ENCODE peak calls at places on chromosomes 11 and 22, in four cellular contexts. L is GM12865, O is IMR-90, K is fibroblast of mammary gland. M is an unnamed sample.

GRCh38 chr11:69296890-69297224 is 2.9 kb downstream of the MYEOV start:
- DNase-seq in L (no peak), K (no peak), O (no peak), M (no peak)

GRCh38 chr11:6556139-6556949 is 47.1 kb downstream of the RRP8 start:
- DNase-seq in K (no peak), O (no peak), L (no peak), M (no peak)

GRCh38 chr11:44285756-44286155 is 24.2 kb downstream of the ALX4 start:
- DNase-seq in L (no peak), K (no peak), O (peak), M (no peak)

GRCh38 chr11:112082729-112083128 is 3.8 kb downstream of the TIMM8B start:
- DNase-seq in K (peak), L (no peak), O (peak), M (peak)

GRCh38 chr11:1557168-1557884 is 14.7 kb downstream of the DUSP8 start:
- DNase-seq in K (no peak), L (no peak), O (no peak), M (no peak)

GRCh38 chr22:42805998-42806481 is 51.0 kb downstream of the ARFGAP3 start:
- DNase-seq in O (no peak), K (no peak), L (no peak), M (no peak)

GRCh38 chr11:77747381-77747969 is 73.0 kb downstream of the RSF1 start:
- DNase-seq in K (no peak), L (no peak), O (peak), M (peak)

GRCh38 chr11:1092919-1093318 is 18.2 kb downstream of the MUC2 start:
- DNase-seq in O (no peak), L (no peak), K (no peak), M (no peak)

GRCh38 chr11:108551653-108552462 is 41.7 kb downstream of the EXPH5 start:
- DNase-seq in O (peak), L (no peak), K (peak), M (peak)

GRCh38 chr11:103735497-103736032 is 300.9 kb upstream of the DDI1 start:
- DNase-seq in O (peak), L (no peak), K (peak), M (no peak)

GRCh38 chr11:16603890-16604783 is 134.3 kb upstream of the C11orf58 start:
- DNase-seq in O (peak), K (no peak), L (no peak), M (no peak)

GRCh38 chr22:38455063-38455529 is at the start of gene KCNJ4:
- DNase-seq in K (no peak), O (no peak), L (no peak), M (no peak)

GRCh38 chr22:38456841-38457699 is 2.1 kb upstream of the KCNJ4 start:
- DNase-seq in O (no peak), K (no peak), L (no peak), M (peak)

GRCh38 chr22:38456272-38456837 is 1.4 kb upstream of the KCNJ4 start:
- DNase-seq in O (no peak), K (no peak), L (no peak), M (no peak)

GRCh38 chr22:38454361-38455062 is 487 bp downstream of the KCNJ4 start:
- DNase-seq in K (no peak), L (peak), O (no peak), M (no peak)

GRCh38 chr22:38455530-38456271 is 702 bp upstream of the KCNJ4 start:
- DNase-seq in K (no peak), O (peak), L (peak), M (peak)
- H3K4me3 ChIP-seq in K (no peak), O (peak), L (peak), M (peak)

GRCh38 chr11:102254047-102254446 is 63.2 kb upstream of the BIRC3 start:
- DNase-seq in O (no peak), L (no peak), K (peak), M (no peak)
- TF ChIP-seq CTCF in O (peak), L (peak), K (peak), M (peak)

GRCh38 chr22:40216041-40216756 is 38.5 kb downstream of the TNRC6B start:
- DNase-seq in K (no peak), L (peak), O (no peak), M (no peak)
- H3K4me3 ChIP-seq in K (no peak), L (peak), O (no peak), M (no peak)

DNA sequence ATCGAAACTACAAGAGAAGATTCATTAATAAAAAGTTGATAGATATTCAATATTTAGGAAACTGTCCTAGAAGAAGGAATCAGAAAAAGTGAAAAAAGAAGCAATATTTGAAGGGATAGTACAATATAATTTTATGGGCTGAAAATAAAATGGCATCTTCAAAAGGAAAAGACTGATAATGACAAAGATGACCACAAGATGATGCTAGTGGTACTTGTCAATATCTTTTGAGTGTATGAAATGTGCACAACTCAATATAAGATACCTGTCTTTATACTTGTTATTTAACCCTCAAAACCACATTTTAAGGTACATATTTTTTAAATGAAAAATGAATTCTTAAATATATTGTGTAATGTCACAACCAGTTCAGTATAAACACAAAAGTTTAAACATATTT is 1059.6 kb upstream of the RAG2 start:
- DNase-seq in L (no peak), K (peak), O (peak), M (peak)
- TF ChIP-seq CTCF in L (no peak), K (peak), O (peak), M (peak)

DNA sequence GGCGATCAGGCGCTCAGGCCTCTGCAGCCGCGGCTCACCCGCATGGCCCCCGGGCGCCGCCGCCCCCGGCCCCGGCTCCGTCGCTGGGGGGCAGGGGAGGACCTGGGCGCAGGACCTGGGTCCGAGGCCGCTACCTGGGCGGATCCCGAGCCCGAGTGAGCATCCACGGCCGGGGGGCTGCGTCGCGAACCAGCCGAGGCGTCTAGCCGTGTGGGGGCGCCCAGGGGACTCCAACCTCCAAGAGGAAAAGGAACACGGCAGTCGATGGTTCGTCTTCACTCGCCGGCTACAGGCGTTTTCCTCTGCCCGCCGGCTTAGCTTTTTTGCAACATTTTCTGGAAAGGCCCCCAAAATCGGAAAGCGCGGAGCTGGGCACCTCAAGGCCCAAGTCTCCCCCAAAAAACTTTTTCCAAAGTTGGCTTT is 698 bp downstream of the PDGFB start:
- DNase-seq in L (no peak), O (no peak), K (no peak), M (no peak)
- H3K4me3 ChIP-seq in L (no peak), O (peak), K (no peak), M (peak)

DNA sequence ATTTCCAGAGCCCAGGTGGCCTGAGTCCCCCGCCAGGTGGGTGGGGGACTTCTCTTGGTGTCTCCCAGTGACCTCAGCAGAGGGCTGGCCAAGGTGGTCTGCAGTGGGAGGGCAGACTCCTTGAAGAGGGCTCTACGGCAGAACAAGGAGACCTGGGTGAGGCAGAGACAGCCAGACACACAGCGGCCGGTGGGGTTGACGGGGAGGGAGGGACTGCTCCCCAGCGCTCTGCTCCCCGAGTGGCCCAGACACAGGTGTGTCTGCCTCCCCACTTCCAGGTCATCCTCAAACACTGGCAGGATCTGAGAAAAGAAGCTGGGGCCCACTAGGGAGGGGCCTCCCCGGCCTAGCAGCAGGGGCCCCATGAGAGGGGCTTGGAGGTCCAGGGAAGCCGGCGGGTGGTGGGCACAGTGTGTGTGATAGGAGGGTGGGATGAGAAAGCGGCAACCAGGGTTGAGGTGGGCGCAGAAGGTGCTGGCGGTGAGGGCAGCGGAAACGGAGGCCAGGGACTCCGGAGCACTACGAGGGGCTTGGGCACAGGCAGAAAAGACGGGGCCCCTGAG is 30.1 kb downstream of the SYT7 start:
- DNase-seq in K (no peak), O (no peak), L (no peak), M (no peak)
- TF ChIP-seq CTCF in K (no peak), O (no peak), L (no peak), M (no peak)

GRCh38 chr11:57541099-57541670 is 3.8 kb downstream of the SMTNL1 start:
- DNase-seq in O (no peak), L (no peak), K (no peak), M (no peak)
- H3K4me3 ChIP-seq in O (no peak), L (no peak), K (no peak), M (no peak)

DNA sequence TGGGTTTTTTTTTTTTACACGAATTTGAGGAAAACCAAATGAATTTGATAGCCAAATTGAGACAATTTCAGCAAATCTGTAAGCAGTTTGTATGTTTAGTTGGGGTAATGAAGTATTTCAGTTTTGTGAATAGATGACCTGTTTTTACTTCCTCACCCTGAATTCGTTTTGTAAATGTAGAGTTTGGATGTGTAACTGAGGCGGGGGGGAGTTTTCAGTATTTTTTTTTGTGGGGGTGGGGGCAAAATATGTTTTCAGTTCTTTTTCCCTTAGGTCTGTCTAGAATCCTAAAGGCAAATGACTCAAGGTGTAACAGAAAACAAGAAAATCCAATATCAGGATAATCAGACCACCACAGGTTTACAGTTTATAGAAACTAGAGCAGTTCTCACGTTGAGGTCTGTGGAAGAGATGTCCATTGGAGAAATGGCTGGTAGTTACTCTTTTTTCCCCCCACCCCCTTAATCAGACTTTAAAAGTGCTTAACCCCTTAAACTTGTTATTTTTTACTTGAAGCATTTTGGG is 2.2 kb downstream of the MALAT1 start:
- DNase-seq in K (peak), O (peak), L (no peak), M (peak)
- TF ChIP-seq CTCF in K (no peak), O (no peak), L (no peak), M (no peak)

DNA sequence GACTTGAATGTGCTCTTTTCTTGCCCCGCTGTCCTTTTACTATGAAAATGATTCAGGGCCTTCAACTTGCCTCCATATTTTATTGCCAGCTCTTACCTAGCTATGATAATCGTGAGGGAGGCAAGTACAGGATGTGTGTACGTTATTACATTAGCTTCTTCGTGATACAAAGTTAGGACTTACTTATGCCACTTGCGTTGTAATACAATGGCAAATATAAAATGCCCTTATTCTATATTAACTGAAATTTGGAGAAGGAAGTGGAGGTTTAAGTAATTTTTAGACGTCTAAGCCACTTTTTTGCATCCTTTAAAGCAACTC is 10.8 kb upstream of the CCT8L2 start:
- DNase-seq in K (no peak), L (no peak), O (no peak), M (no peak)
- H3K4me3 ChIP-seq in K (no peak), L (no peak), O (no peak), M (no peak)

GRCh38 chr11:73182824-73183321 is 35.2 kb upstream of the P2RY2 start:
- DNase-seq in O (no peak), L (no peak), K (no peak), M (no peak)
- TF ChIP-seq CTCF in O (no peak), L (no peak), K (no peak), M (no peak)

M was measured in choroid plexus epithelial cell.